ENCODE peak calls at places on chromosomes 3 and 15, in nine cellular contexts. One of them, this sample, is unnamed.

GRCh38 chr15:90414408-90415028 is 26.5 kb downstream of the IQGAP1 start:
- DNase-seq in HL-60: no peak
- DNase-seq in GM12864: no peak
- DNase-seq in astrocyte of the spinal cord: peak
- DNase-seq in HCT116: no peak
- DNase-seq in fibroblast of lung: peak
- DNase-seq in fibroblast of pulmonary artery: peak
- DNase-seq in progenitor cell of endocrine pancreas: no peak
- DNase-seq in stomach: no peak
- DNase-seq in this sample: no peak

GRCh38 chr3:55097441-55097840 is 169.6 kb upstream of the LRTM1 start:
- DNase-seq in stomach: no peak
- DNase-seq in HCT116: no peak
- DNase-seq in GM12864: no peak
- DNase-seq in astrocyte of the spinal cord: no peak
- DNase-seq in HL-60: no peak
- DNase-seq in fibroblast of lung: no peak
- DNase-seq in fibroblast of pulmonary artery: no peak
- DNase-seq in progenitor cell of endocrine pancreas: no peak
- DNase-seq in this sample: no peak

GRCh38 chr3:100893590-100893989 is 99.6 kb downstream of the ABI3BP start:
- DNase-seq in progenitor cell of endocrine pancreas: no peak
- DNase-seq in astrocyte of the spinal cord: peak
- DNase-seq in HL-60: no peak
- DNase-seq in GM12864: no peak
- DNase-seq in HCT116: no peak
- DNase-seq in stomach: no peak
- DNase-seq in fibroblast of lung: peak
- DNase-seq in fibroblast of pulmonary artery: peak
- DNase-seq in this sample: no peak

GRCh38 chr15:47820047-47820779 is 102.9 kb downstream of the SEMA6D start:
- DNase-seq in progenitor cell of endocrine pancreas: no peak
- DNase-seq in GM12864: no peak
- DNase-seq in HCT116: no peak
- DNase-seq in HL-60: no peak
- DNase-seq in fibroblast of lung: peak
- DNase-seq in stomach: no peak
- DNase-seq in astrocyte of the spinal cord: no peak
- DNase-seq in fibroblast of pulmonary artery: peak
- DNase-seq in this sample: no peak

GRCh38 chr3:16897254-16897926 is 12.6 kb downstream of the PLCL2 start:
- DNase-seq in stomach: no peak
- DNase-seq in astrocyte of the spinal cord: no peak
- DNase-seq in HCT116: no peak
- DNase-seq in progenitor cell of endocrine pancreas: no peak
- DNase-seq in HL-60: no peak
- DNase-seq in GM12864: no peak
- DNase-seq in fibroblast of lung: peak
- DNase-seq in fibroblast of pulmonary artery: no peak
- DNase-seq in this sample: no peak

GRCh38 chr15:66673410-66674322 is 28.4 kb upstream of the SMAD6 start:
- DNase-seq in GM12864: no peak
- DNase-seq in astrocyte of the spinal cord: no peak
- DNase-seq in fibroblast of lung: no peak
- DNase-seq in stomach: peak
- DNase-seq in fibroblast of pulmonary artery: peak
- DNase-seq in HL-60: no peak
- DNase-seq in progenitor cell of endocrine pancreas: no peak
- DNase-seq in HCT116: peak
- DNase-seq in this sample: no peak

GRCh38 chr3:134348524-134348923 is 25.7 kb downstream of the AMOTL2 start:
- DNase-seq in HCT116: peak
- DNase-seq in stomach: peak
- DNase-seq in HL-60: no peak
- DNase-seq in astrocyte of the spinal cord: no peak
- DNase-seq in fibroblast of lung: no peak
- DNase-seq in fibroblast of pulmonary artery: no peak
- DNase-seq in GM12864: no peak
- DNase-seq in progenitor cell of endocrine pancreas: no peak
- DNase-seq in this sample: peak

GRCh38 chr15:89680282-89680873 is 1.2 kb upstream of the PLIN1 start:
- DNase-seq in HL-60: no peak
- DNase-seq in GM12864: no peak
- DNase-seq in astrocyte of the spinal cord: peak
- DNase-seq in progenitor cell of endocrine pancreas: no peak
- DNase-seq in stomach: peak
- DNase-seq in fibroblast of pulmonary artery: peak
- DNase-seq in fibroblast of lung: peak
- DNase-seq in HCT116: no peak
- DNase-seq in this sample: peak

GRCh38 chr15:39786444-39787056 is 3.9 kb upstream of the FSIP1 start:
- DNase-seq in progenitor cell of endocrine pancreas: no peak
- DNase-seq in HL-60: peak
- DNase-seq in fibroblast of pulmonary artery: peak
- DNase-seq in astrocyte of the spinal cord: peak
- DNase-seq in stomach: no peak
- DNase-seq in fibroblast of lung: peak
- DNase-seq in HCT116: peak
- DNase-seq in GM12864: no peak
- DNase-seq in this sample: no peak

DNA sequence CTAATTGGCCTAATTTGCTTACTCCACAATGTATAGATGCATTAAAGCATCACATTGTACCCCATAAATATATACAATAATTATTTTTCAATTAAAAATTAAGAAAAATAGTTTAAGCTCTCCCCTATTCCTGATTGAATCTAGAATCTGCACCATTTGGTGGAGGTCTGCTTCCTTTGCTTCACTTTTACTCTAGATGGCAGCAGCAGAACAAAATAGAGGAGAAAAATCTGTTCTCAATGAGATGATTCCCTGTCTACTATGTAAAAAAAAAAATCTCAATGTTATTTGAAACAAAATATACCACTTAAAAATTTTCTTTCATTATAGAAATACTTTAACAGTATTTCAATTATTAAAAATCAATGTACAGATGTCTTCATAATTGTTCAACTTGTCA is 109.6 kb upstream of the FXR1 start:
- DNase-seq in progenitor cell of endocrine pancreas: no peak
- DNase-seq in astrocyte of the spinal cord: peak
- DNase-seq in fibroblast of pulmonary artery: peak
- DNase-seq in stomach: no peak
- DNase-seq in GM12864: no peak
- DNase-seq in HCT116: peak
- DNase-seq in fibroblast of lung: peak
- DNase-seq in HL-60: no peak
- DNase-seq in this sample: no peak
- TF ChIP-seq CTCF in progenitor cell of endocrine pancreas: peak
- TF ChIP-seq CTCF in astrocyte of the spinal cord: peak
- TF ChIP-seq CTCF in fibroblast of pulmonary artery: peak
- TF ChIP-seq CTCF in stomach: no peak
- TF ChIP-seq CTCF in GM12864: peak
- TF ChIP-seq CTCF in HCT116: peak
- TF ChIP-seq CTCF in fibroblast of lung: peak
- TF ChIP-seq CTCF in HL-60: no peak
- TF ChIP-seq CTCF in this sample: peak

GRCh38 chr3:172330413-172330812 is 117.8 kb downstream of the GHSR start:
- DNase-seq in GM12864: no peak
- DNase-seq in fibroblast of pulmonary artery: no peak
- DNase-seq in stomach: no peak
- DNase-seq in fibroblast of lung: no peak
- DNase-seq in progenitor cell of endocrine pancreas: no peak
- DNase-seq in HCT116: no peak
- DNase-seq in astrocyte of the spinal cord: no peak
- DNase-seq in HL-60: no peak
- DNase-seq in this sample: no peak

GRCh38 chr3:172332256-172333041 is 115.8 kb downstream of the GHSR start:
- DNase-seq in HCT116: no peak
- DNase-seq in stomach: peak
- DNase-seq in progenitor cell of endocrine pancreas: peak
- DNase-seq in HL-60: peak
- DNase-seq in GM12864: no peak
- DNase-seq in fibroblast of pulmonary artery: peak
- DNase-seq in astrocyte of the spinal cord: peak
- DNase-seq in fibroblast of lung: peak
- DNase-seq in this sample: no peak

GRCh38 chr3:172333042-172333377 is 115.2 kb downstream of the GHSR start:
- DNase-seq in HCT116: no peak
- DNase-seq in progenitor cell of endocrine pancreas: no peak
- DNase-seq in GM12864: no peak
- DNase-seq in fibroblast of pulmonary artery: no peak
- DNase-seq in HL-60: no peak
- DNase-seq in fibroblast of lung: no peak
- DNase-seq in astrocyte of the spinal cord: no peak
- DNase-seq in stomach: no peak
- DNase-seq in this sample: no peak

GRCh38 chr3:172334743-172335142 is 113.5 kb downstream of the GHSR start:
- DNase-seq in astrocyte of the spinal cord: no peak
- DNase-seq in GM12864: no peak
- DNase-seq in HCT116: no peak
- DNase-seq in fibroblast of pulmonary artery: no peak
- DNase-seq in HL-60: no peak
- DNase-seq in progenitor cell of endocrine pancreas: no peak
- DNase-seq in fibroblast of lung: no peak
- DNase-seq in stomach: no peak
- DNase-seq in this sample: no peak

DNA sequence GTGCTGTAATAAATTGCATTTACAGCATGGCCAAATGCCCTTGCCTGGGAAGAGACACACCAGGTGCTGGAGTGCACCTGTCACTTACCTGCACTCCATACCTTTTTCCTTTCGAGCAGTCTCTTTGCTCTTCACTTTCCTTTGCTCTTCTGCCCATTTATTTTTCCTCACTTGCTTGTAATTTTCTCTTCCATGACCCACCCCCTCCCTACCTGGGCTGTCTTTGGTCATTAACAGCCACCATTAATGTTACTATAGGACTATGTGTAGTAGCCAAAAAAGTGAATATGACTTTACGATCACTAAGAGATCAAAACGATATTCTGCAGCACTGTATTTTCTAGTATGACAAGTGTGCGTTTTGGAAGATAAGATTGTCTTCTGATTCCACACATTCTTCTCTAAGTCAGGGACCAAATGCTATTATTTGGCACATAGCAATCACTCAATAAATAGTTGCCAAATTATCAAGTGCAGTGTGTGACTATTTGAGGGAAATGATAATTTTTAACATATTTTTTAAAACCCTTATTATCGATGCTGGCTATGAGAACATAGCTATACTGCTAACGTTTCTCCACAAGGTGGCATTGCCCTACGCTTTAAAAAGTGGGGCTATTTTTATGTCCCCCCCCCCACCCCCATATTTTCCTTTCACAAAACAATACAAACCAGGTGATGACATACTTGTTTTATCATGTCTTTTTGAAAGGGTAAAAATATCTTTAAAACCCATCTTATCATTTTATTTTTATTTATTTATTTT is 114.4 kb downstream of the GHSR start:
- DNase-seq in progenitor cell of endocrine pancreas: no peak
- DNase-seq in stomach: no peak
- DNase-seq in HCT116: no peak
- DNase-seq in HL-60: no peak
- DNase-seq in fibroblast of lung: no peak
- DNase-seq in GM12864: no peak
- DNase-seq in astrocyte of the spinal cord: no peak
- DNase-seq in fibroblast of pulmonary artery: no peak
- DNase-seq in this sample: no peak
- TF ChIP-seq CTCF in progenitor cell of endocrine pancreas: no peak
- TF ChIP-seq CTCF in stomach: no peak
- TF ChIP-seq CTCF in HCT116: peak
- TF ChIP-seq CTCF in HL-60: no peak
- TF ChIP-seq CTCF in fibroblast of lung: no peak
- TF ChIP-seq CTCF in GM12864: no peak
- TF ChIP-seq CTCF in astrocyte of the spinal cord: peak
- TF ChIP-seq CTCF in fibroblast of pulmonary artery: peak
- TF ChIP-seq CTCF in this sample: no peak

GRCh38 chr3:9947025-9947995 is 4.9 kb downstream of the PRRT3 start:
- DNase-seq in fibroblast of lung: peak
- DNase-seq in astrocyte of the spinal cord: peak
- DNase-seq in HL-60: no peak
- DNase-seq in GM12864: no peak
- DNase-seq in progenitor cell of endocrine pancreas: peak
- DNase-seq in fibroblast of pulmonary artery: peak
- DNase-seq in stomach: peak
- DNase-seq in HCT116: peak
- DNase-seq in this sample: peak
- TF ChIP-seq CTCF in fibroblast of lung: peak
- TF ChIP-seq CTCF in astrocyte of the spinal cord: peak
- TF ChIP-seq CTCF in HL-60: no peak
- TF ChIP-seq CTCF in GM12864: no peak
- TF ChIP-seq CTCF in progenitor cell of endocrine pancreas: peak
- TF ChIP-seq CTCF in fibroblast of pulmonary artery: peak
- TF ChIP-seq CTCF in stomach: peak
- TF ChIP-seq CTCF in HCT116: no peak
- TF ChIP-seq CTCF in this sample: peak

GRCh38 chr3:8994226-8994625 is 31.0 kb upstream of the RAD18 start:
- DNase-seq in stomach: no peak
- DNase-seq in HL-60: no peak
- DNase-seq in fibroblast of lung: no peak
- DNase-seq in astrocyte of the spinal cord: no peak
- DNase-seq in progenitor cell of endocrine pancreas: no peak
- DNase-seq in HCT116: no peak
- DNase-seq in fibroblast of pulmonary artery: no peak
- DNase-seq in GM12864: no peak
- DNase-seq in this sample: no peak

GRCh38 chr3:9000041-9000440 is 36.8 kb upstream of the RAD18 start:
- DNase-seq in HCT116: no peak
- DNase-seq in astrocyte of the spinal cord: no peak
- DNase-seq in GM12864: no peak
- DNase-seq in progenitor cell of endocrine pancreas: no peak
- DNase-seq in fibroblast of pulmonary artery: no peak
- DNase-seq in HL-60: no peak
- DNase-seq in stomach: no peak
- DNase-seq in fibroblast of lung: no peak
- DNase-seq in this sample: no peak

GRCh38 chr3:8997151-8997550 is 33.9 kb upstream of the RAD18 start:
- DNase-seq in astrocyte of the spinal cord: no peak
- DNase-seq in HL-60: no peak
- DNase-seq in fibroblast of lung: no peak
- DNase-seq in GM12864: no peak
- DNase-seq in HCT116: no peak
- DNase-seq in stomach: no peak
- DNase-seq in fibroblast of pulmonary artery: no peak
- DNase-seq in progenitor cell of endocrine pancreas: no peak
- DNase-seq in this sample: no peak

GRCh38 chr3:8996216-8996615 is 32.9 kb upstream of the RAD18 start:
- DNase-seq in progenitor cell of endocrine pancreas: no peak
- DNase-seq in HCT116: no peak
- DNase-seq in stomach: no peak
- DNase-seq in fibroblast of lung: no peak
- DNase-seq in GM12864: no peak
- DNase-seq in fibroblast of pulmonary artery: no peak
- DNase-seq in astrocyte of the spinal cord: no peak
- DNase-seq in HL-60: no peak
- DNase-seq in this sample: no peak

DNA sequence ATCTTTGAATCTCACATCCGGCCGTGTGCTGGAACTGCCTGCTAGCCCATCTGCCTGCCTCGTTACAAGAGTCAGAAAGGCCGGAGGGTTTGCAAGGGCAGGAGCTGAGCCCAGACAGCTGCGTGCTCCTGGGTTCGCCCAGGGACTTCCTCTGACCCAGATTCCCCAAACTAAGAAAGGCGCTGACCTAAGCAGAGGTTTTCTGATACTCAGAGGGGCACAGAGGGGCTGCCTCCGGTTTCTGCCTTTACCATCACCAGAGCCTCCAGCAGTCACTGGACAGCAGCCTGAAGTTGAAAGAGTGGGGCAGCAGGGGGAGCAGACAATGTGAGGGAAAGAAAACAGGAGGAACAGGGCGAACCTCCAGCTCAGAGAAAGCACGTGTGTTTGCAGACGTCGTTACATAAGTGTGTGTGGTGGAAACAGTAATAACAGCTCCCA is 33.4 kb upstream of the RAD18 start:
- DNase-seq in progenitor cell of endocrine pancreas: no peak
- DNase-seq in HL-60: no peak
- DNase-seq in astrocyte of the spinal cord: peak
- DNase-seq in fibroblast of pulmonary artery: peak
- DNase-seq in GM12864: no peak
- DNase-seq in fibroblast of lung: peak
- DNase-seq in stomach: peak
- DNase-seq in HCT116: no peak
- DNase-seq in this sample: peak
- TF ChIP-seq CTCF in progenitor cell of endocrine pancreas: peak
- TF ChIP-seq CTCF in HL-60: no peak
- TF ChIP-seq CTCF in astrocyte of the spinal cord: peak
- TF ChIP-seq CTCF in fibroblast of pulmonary artery: peak
- TF ChIP-seq CTCF in GM12864: no peak
- TF ChIP-seq CTCF in fibroblast of lung: peak
- TF ChIP-seq CTCF in stomach: peak
- TF ChIP-seq CTCF in HCT116: no peak
- TF ChIP-seq CTCF in this sample: peak